ENCODE peak calls at places on chromosomes 1 and 21, in five cellular contexts. M is H1, U is astrocyte of the spinal cord, Y is RWPE1, G is lower lobe of right lung. W is an unnamed sample.

GRCh38 chr1:47991698-47992097 is 5.5 kb downstream of the TRABD2B start:
- DNase-seq in M (no peak), U (no peak), Y (no peak), G (no peak), W (no peak)

GRCh38 chr1:82820816-82821215 is 1020.1 kb downstream of the ADGRL2 start:
- DNase-seq in M (no peak), U (no peak), Y (no peak), G (no peak), W (no peak)

GRCh38 chr1:116665001-116665400 is 2.5 kb downstream of the IGSF3 start:
- DNase-seq in M (no peak), U (no peak), Y (no peak), G (no peak), W (no peak)

GRCh38 chr1:221268295-221268694 is 389.1 kb downstream of the HLX start:
- DNase-seq in M (no peak), U (peak; percentile 89), Y (no peak), G (no peak), W (no peak)

GRCh38 chr1:225735252-225736149 is 42.1 kb upstream of the SRP9 start:
- DNase-seq in M (no peak), U (peak; percentile 97), Y (peak; percentile 97), G (peak; percentile 57), W (no peak)

GRCh38 chr1:243447342-243447741 is 191.5 kb downstream of the SDCCAG8 start:
- DNase-seq in M (no peak), U (peak; percentile 17), Y (peak; percentile 53), G (no peak), W (no peak)

GRCh38 chr1:153371231-153371630 is 4.2 kb downstream of the S100A12 start:
- DNase-seq in M (no peak), U (no peak), Y (no peak), G (no peak), W (no peak)

GRCh38 chr21:19031956-19032355 is 628.4 kb upstream of the TMPRSS15 start:
- DNase-seq in M (no peak), U (no peak), Y (no peak), G (no peak), W (no peak)

GRCh38 chr1:55632058-55632457 is 416.9 kb upstream of the USP24 start:
- DNase-seq in M (no peak), U (peak; percentile 40), Y (peak; percentile 49), G (no peak), W (no peak)

GRCh38 chr1:228511539-228512445 is 24.6 kb downstream of the RNF187 start:
- DNase-seq in M (no peak), U (no peak), Y (no peak), G (no peak), W (no peak)

GRCh38 chr1:201678264-201679101 is 139.6 kb downstream of the NAV1 start:
- DNase-seq in M (no peak), U (peak; percentile 37), Y (no peak), G (no peak), W (no peak)

GRCh38 chr21:15192243-15192642 is 127.4 kb upstream of the NRIP1 start:
- DNase-seq in M (no peak), U (no peak), Y (peak; percentile 70), G (no peak), W (no peak)

GRCh38 chr1:37703061-37703460 is 10.7 kb downstream of the CDCA8 start:
- DNase-seq in M (no peak), U (no peak), Y (no peak), G (no peak), W (no peak)

GRCh38 chr1:50424940-50425375 is 1.7 kb upstream of the DMRTA2 start:
- DNase-seq in M (no peak), U (no peak), Y (no peak), G (no peak), W (no peak)

GRCh38 chr1:116496380-116496779 is 74.4 kb downstream of the CD58 start:
- DNase-seq in M (no peak), U (no peak), Y (no peak), G (no peak), W (no peak)

GRCh38 chr1:32351859-32352745 is 10.2 kb downstream of the FAM229A start:
- DNase-seq in M (no peak), U (peak; percentile 44), Y (no peak), G (no peak), W (no peak)

GRCh38 chr1:232806071-232806510 is 875 bp downstream of the MAP10 start:
- DNase-seq in M (no peak), U (no peak), Y (no peak), G (no peak), W (peak; percentile 24)

GRCh38 chr1:216847385-216848036 is 124.3 kb upstream of the ESRRG start:
- DNase-seq in M (no peak), U (peak; percentile 46), Y (no peak), G (no peak), W (no peak)

GRCh38 chr21:28687571-28687970 is 305.1 kb downstream of the LTN1 start:
- DNase-seq in M (no peak), U (no peak), Y (peak; percentile 44), G (no peak), W (no peak)

GRCh38 chr1:170620164-170620563 is 43.8 kb upstream of the PRRX1 start:
- DNase-seq in M (no peak), U (no peak), Y (no peak), G (no peak), W (no peak)

GRCh38 chr1:46822248-46822826 is 23.5 kb downstream of the CYP4B1 start:
- DNase-seq in M (no peak), U (no peak), Y (no peak), G (no peak), W (no peak)

GRCh38 chr1:65437616-65438015 is 17.1 kb downstream of the LEPR start:
- DNase-seq in M (no peak), U (no peak), Y (no peak), G (no peak), W (no peak)

GRCh38 chr1:155971910-155972809 is 6.2 kb downstream of the ARHGEF2 start:
- DNase-seq in M (no peak), U (no peak), Y (no peak), G (no peak), W (no peak)

GRCh38 chr1:68188644-68189340 is 43.5 kb downstream of the WLS start:
- DNase-seq in M (no peak), U (no peak), Y (no peak), G (no peak), W (no peak)

GRCh38 chr1:39829791-39830533 is 41.3 kb upstream of the BMP8B start:
- DNase-seq in M (no peak), U (no peak), Y (no peak), G (no peak), W (no peak)

GRCh38 chr1:10322821-10323220 is 76.0 kb upstream of the PGD start:
- DNase-seq in M (no peak), U (no peak), Y (no peak), G (no peak), W (no peak)
- TF ChIP-seq CTCF in M (no peak), U (no peak), Y (no peak), G (no peak), W (no peak)

DNA sequence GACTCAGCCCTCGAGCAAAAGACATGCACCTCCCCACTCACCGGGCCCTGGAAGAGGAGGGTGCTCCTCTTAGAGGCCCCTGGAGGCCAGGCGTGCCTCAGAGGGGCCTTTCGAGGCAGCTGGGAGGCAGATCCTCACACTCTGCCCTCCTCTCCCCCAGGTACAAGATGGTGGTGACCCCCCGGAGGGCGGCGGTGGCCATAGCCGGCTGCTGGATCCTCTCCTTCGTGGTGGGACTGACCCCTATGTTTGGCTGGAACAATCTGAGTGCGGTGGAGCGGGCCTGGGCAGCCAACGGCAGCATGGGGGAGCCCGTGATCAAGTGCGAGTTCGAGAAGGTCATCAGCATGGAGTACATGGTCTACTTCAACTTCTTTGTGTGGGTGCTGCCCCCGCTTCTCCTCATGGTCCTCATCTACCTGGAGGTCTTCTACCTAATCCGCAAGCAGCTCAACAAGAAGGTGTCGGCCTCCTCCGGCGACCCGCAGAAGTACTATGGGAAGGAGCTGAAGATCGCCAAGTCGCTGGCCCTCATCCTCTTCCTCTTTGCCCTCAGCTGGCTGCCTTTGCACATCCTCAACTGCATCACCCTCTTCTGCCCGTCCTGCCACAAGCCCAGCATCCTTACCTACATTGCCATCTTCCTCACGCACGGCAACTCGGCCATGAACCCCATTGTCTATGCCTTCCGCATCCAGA is 10.4 kb downstream of the MYBPH start:
- DNase-seq in M (no peak), U (no peak), Y (no peak), G (peak; percentile 34), W (no peak)
- TF ChIP-seq CTCF in M (no peak), U (no peak), Y (no peak), G (no peak), W (no peak)

GRCh38 chr1:84069236-84069845 is 70.4 kb upstream of the TTLL7 start:
- DNase-seq in M (no peak), U (peak; percentile 50), Y (no peak), G (no peak), W (no peak)
- TF ChIP-seq CTCF in M (no peak), U (no peak), Y (no peak), G (no peak), W (no peak)

GRCh38 chr1:167057297-167057688 is 32.9 kb downstream of the GPA33 start:
- DNase-seq in M (peak; percentile 33), U (peak; percentile 72), Y (peak; percentile 38), G (no peak), W (no peak)
- TF ChIP-seq CTCF in M (peak; percentile 81), U (peak; percentile 74), Y (peak; percentile 40), G (peak; percentile 21), W (peak; percentile 92)

GRCh38 chr1:3023994-3024393 is 2.7 kb downstream of the ACTRT2 start:
- DNase-seq in M (no peak), U (no peak), Y (no peak), G (no peak), W (no peak)
- TF ChIP-seq CTCF in M (no peak), U (no peak), Y (no peak), G (no peak), W (no peak)

DNA sequence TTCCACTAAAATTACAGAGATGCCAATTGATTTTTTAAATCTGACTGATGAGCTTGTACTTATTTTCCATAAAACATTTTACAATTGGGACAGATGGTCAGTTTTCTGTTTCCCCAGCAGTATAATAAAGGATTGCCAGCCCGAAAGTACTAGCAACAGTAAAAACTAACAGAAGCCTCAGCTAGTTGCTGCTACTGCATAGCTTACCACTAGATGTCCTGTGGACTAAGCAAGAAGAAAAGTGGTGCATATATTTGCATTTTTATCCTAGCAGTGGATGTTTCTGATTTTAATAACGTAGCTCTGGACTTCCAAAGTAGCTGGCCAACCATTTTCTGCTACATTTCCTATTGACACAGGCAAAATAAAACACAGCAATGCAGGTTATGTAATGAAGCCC is 241.5 kb downstream of the BARHL2 start:
- DNase-seq in M (no peak), U (peak; percentile 3), Y (no peak), G (no peak), W (no peak)
- TF ChIP-seq CTCF in M (peak; percentile 52), U (peak; percentile 45), Y (no peak), G (no peak), W (peak; percentile 26)

GRCh38 chr1:92909321-92909720 is 51.9 kb downstream of the DIPK1A start:
- DNase-seq in M (no peak), U (peak; percentile 78), Y (peak; percentile 97), G (no peak), W (no peak)

GRCh38 chr1:92910081-92910480 is 51.2 kb downstream of the DIPK1A start:
- DNase-seq in M (no peak), U (no peak), Y (peak; percentile 67), G (no peak), W (no peak)

GRCh38 chr1:92916899-92917298 is 44.4 kb downstream of the DIPK1A start:
- DNase-seq in M (no peak), U (no peak), Y (no peak), G (no peak), W (no peak)

GRCh38 chr1:92915547-92915946 is 45.7 kb downstream of the DIPK1A start:
- DNase-seq in M (no peak), U (no peak), Y (no peak), G (no peak), W (no peak)

GRCh38 chr1:92913093-92913819 is 48.0 kb downstream of the DIPK1A start:
- DNase-seq in M (no peak), U (no peak), Y (no peak), G (no peak), W (no peak)
- TF ChIP-seq CTCF in M (no peak), U (no peak), Y (no peak), G (no peak), W (peak; percentile 22)

W was measured in D721Med.